ENCODE peak calls at places on chromosome 15, in nine cellular contexts. L, J, Z, B, S, A, T, O and R are unnamed samples.
A peak's percentile ranks its signal among the peaks of the same experiment; 100 is the strongest.

GRCh38 chr15:84818221-84819131 is 1.3 kb downstream of the ALPK3 start:
- DNase-seq in L (no peak), Z (peak; percentile 39), S (peak; percentile 71), B (no peak), T (peak; percentile 81), O (peak; percentile 82), J (no peak), A (peak; percentile 16), R (no peak)

GRCh38 chr15:24633082-24633481 is 42.5 kb upstream of the NPAP1 start:
- DNase-seq in A (no peak), B (no peak), O (no peak), S (no peak), L (no peak), T (no peak), Z (no peak), J (no peak), R (no peak)

GRCh38 chr15:69433831-69434230 is 18.8 kb upstream of the RPLP1 start:
- DNase-seq in Z (no peak), T (no peak), L (no peak), A (no peak), O (no peak), S (no peak), J (no peak), B (no peak), R (no peak)

GRCh38 chr15:40054746-40055575 is 16.0 kb upstream of the SRP14 start:
- DNase-seq in Z (peak; percentile 67), S (no peak), A (no peak), B (no peak), J (peak; percentile 53), O (peak; percentile 53), T (no peak), L (no peak), R (peak; percentile 61)

GRCh38 chr15:30896211-30896606 is 7.5 kb upstream of the FAN1 start:
- DNase-seq in Z (no peak), A (no peak), T (no peak), B (no peak), L (no peak), J (no peak), O (no peak), S (no peak), R (no peak)

GRCh38 chr15:31856581-31856980 is 173.7 kb upstream of the CHRNA7 start:
- DNase-seq in B (no peak), O (no peak), A (no peak), T (no peak), Z (no peak), L (no peak), J (no peak), S (no peak), R (no peak)

GRCh38 chr15:31352283-31352880 is 25.7 kb downstream of the KLF13 start:
- DNase-seq in J (no peak), A (no peak), L (peak; percentile 64), Z (peak; percentile 17), S (peak; percentile 71), T (peak; percentile 23), B (peak; percentile 63), O (peak; percentile 62), R (no peak)

GRCh38 chr15:61759639-61760038 is 300.6 kb downstream of the VPS13C start:
- DNase-seq in A (no peak), L (no peak), T (no peak), O (no peak), B (peak; percentile 43), S (no peak), Z (no peak), J (no peak), R (no peak)

GRCh38 chr15:32683231-32683630 is 34.6 kb upstream of the GREM1 start:
- DNase-seq in L (no peak), J (no peak), O (no peak), S (no peak), A (no peak), T (no peak), Z (peak; percentile 39), B (no peak), R (no peak)

GRCh38 chr15:43133429-43134156 is at the start of gene TMEM62:
- DNase-seq in O (peak; percentile 89), S (peak; percentile 85), A (peak; percentile 65), Z (peak; percentile 60), T (peak; percentile 57), B (peak; percentile 80), L (peak; percentile 95), J (peak; percentile 93), R (peak; percentile 91)

GRCh38 chr15:67542192-67542461 is 376 bp upstream of the MAP2K5 start:
- DNase-seq in L (no peak), A (no peak), B (peak; percentile 20), J (no peak), O (no peak), S (no peak), T (no peak), Z (no peak), R (no peak)
- H3K27ac ChIP-seq in L (peak overlapping the region; percentile 89), A (peak overlapping the region; percentile 54), B (peak overlapping the region; percentile 92), J (peak overlapping the region; percentile 87), O (peak overlapping the region; percentile 61), S (peak overlapping the region; percentile 90), T (no peak overlapping the region), Z (peak overlapping the region; percentile 71), R (peak overlapping the region; percentile 88)

GRCh38 chr15:37132826-37133417 is 32.6 kb upstream of the MEIS2 start:
- DNase-seq in B (no peak), O (no peak), T (no peak), A (no peak), L (no peak), J (no peak), Z (no peak), S (no peak), R (no peak)

GRCh38 chr15:37134699-37135131 is 34.4 kb upstream of the MEIS2 start:
- DNase-seq in T (peak; percentile 60), O (no peak), L (no peak), A (no peak), J (no peak), B (peak; percentile 17), S (no peak), Z (peak; percentile 41), R (no peak)

GRCh38 chr15:37135225-37135624 is 34.9 kb upstream of the MEIS2 start:
- DNase-seq in B (no peak), O (no peak), L (no peak), Z (no peak), S (no peak), A (no peak), J (no peak), T (no peak), R (no peak)

GRCh38 chr15:37134244-37134643 is 33.9 kb upstream of the MEIS2 start:
- DNase-seq in S (no peak), A (no peak), Z (no peak), T (no peak), B (no peak), O (no peak), L (no peak), J (no peak), R (no peak)

DNA sequence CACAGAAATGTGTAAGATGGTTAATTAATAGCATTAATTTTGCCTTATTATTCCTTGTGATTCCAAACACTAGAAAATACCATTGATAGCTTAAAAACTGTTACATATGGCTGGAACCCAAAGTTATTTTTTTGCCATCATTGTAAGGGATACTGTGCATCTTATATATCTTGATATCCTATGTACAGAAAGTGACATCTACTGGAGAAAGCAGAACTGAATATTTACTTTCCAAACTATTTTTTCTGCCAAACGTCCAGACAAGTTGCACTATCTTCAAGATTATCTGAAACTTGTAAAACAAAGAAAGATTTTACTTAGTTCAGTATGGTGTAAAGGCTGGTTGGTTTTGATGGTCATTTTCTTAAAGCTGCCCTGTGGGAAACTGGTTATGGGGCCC is 33.3 kb upstream of the MEIS2 start:
- DNase-seq in B (no peak), T (peak; percentile 67), S (no peak), J (no peak), L (no peak), A (no peak), O (no peak), Z (peak; percentile 41), R (no peak)
- TF ChIP-seq CTCF in B (peak; percentile 14), T (peak; percentile 41), S (no peak), J (peak; percentile 21), L (peak; percentile 27), A (no peak), O (peak; percentile 34), Z (peak; percentile 40), R (peak; percentile 10)

GRCh38 chr15:88246666-88247446 is 9.7 kb downstream of the NTRK3 start:
- DNase-seq in Z (peak; percentile 50), J (peak; percentile 64), A (peak; percentile 76), O (peak; percentile 77), B (peak; percentile 88), T (peak; percentile 84), S (peak; percentile 66), L (peak; percentile 83), R (peak; percentile 85)

GRCh38 chr15:88247914-88248313 is 8.6 kb downstream of the NTRK3 start:
- DNase-seq in B (no peak), A (no peak), L (no peak), Z (no peak), O (no peak), S (no peak), T (no peak), J (no peak), R (no peak)

GRCh38 chr15:88246081-88246480 is 10.5 kb downstream of the NTRK3 start:
- DNase-seq in L (no peak), J (no peak), S (no peak), Z (no peak), O (no peak), B (no peak), T (no peak), A (no peak), R (no peak)

GRCh38 chr15:88250826-88251225 is 5.7 kb downstream of the NTRK3 start:
- DNase-seq in T (no peak), O (no peak), Z (no peak), J (no peak), L (no peak), A (no peak), B (no peak), S (no peak), R (no peak)

DNA sequence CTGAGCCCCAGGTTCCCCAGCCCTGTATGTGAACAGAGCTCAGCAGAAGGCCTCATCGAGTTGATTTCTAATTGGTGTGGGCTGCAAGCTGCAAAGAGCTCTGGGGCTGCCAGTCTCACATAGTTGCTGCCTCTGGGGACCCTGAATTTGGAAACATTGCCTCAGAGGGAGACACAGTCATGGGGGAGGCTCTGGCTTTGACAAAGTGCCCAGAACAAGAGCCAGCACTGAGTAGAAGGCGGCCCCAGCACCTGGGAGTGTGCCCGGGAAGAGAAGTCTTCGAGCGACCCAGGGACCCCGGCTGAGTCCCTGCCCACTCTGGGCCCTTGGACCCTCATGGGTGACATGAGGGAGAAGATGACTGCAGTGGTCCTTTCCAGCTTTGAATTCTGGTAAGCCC is 7.3 kb downstream of the NTRK3 start:
- DNase-seq in L (no peak), O (no peak), A (no peak), Z (no peak), J (no peak), S (no peak), T (peak; percentile 64), B (no peak), R (no peak)
- H3K27ac ChIP-seq in L (no peak overlapping the region), O (no peak overlapping the region), A (no peak overlapping the region), Z (no peak overlapping the region), J (no peak overlapping the region), S (no peak overlapping the region), T (no peak overlapping the region), B (no peak overlapping the region), R (no peak overlapping the region)

GRCh38 chr15:80982205-80982604 is 7.4 kb downstream of the MESD start:
- DNase-seq in B (no peak), T (no peak), A (no peak), L (no peak), Z (no peak), J (no peak), O (no peak), S (no peak), R (no peak)
- TF ChIP-seq CTCF in B (no peak), T (no peak), A (no peak), L (no peak), Z (no peak), J (no peak), O (no peak), S (no peak), R (no peak)